ENCODE peak calls at places on chromosomes 2 and 18, in six cellular contexts. One of them, this sample, is unnamed.

GRCh38 chr2:217916504-217917254 is 86.1 kb downstream of the TNS1 start:
- DNase-seq in WTC11: no peak
- DNase-seq in HEK293T: no peak
- DNase-seq in HepG2: no peak
- DNase-seq in HCT116: no peak
- DNase-seq in GM12878: no peak
- DNase-seq in this sample: no peak

GRCh38 chr2:47033102-47033880 is 117.7 kb upstream of the MCFD2 start:
- DNase-seq in WTC11: no peak
- DNase-seq in HEK293T: no peak
- DNase-seq in HepG2: peak
- DNase-seq in HCT116: no peak
- DNase-seq in GM12878: no peak
- DNase-seq in this sample: no peak

GRCh38 chr2:173741715-173742114 is 223.5 kb downstream of the SP3 start:
- DNase-seq in WTC11: no peak
- DNase-seq in HEK293T: peak
- DNase-seq in HepG2: no peak
- DNase-seq in HCT116: peak
- DNase-seq in GM12878: no peak
- DNase-seq in this sample: no peak

GRCh38 chr18:13481331-13481730 is 245.0 kb downstream of the FAM210A start:
- DNase-seq in WTC11: no peak
- DNase-seq in HEK293T: no peak
- DNase-seq in HepG2: no peak
- DNase-seq in HCT116: no peak
- DNase-seq in GM12878: no peak
- DNase-seq in this sample: no peak

GRCh38 chr2:210502997-210503621 is 26.6 kb upstream of the LANCL1 start:
- DNase-seq in WTC11: peak
- DNase-seq in HEK293T: peak
- DNase-seq in HepG2: peak
- DNase-seq in HCT116: peak
- DNase-seq in GM12878: no peak
- DNase-seq in this sample: peak

GRCh38 chr2:16255120-16255519 is 314.8 kb downstream of the MYCN start:
- DNase-seq in WTC11: no peak
- DNase-seq in HEK293T: no peak
- DNase-seq in HepG2: no peak
- DNase-seq in HCT116: no peak
- DNase-seq in GM12878: no peak
- DNase-seq in this sample: no peak

GRCh38 chr2:10410001-10410671 is 38.0 kb downstream of the ODC1 start:
- DNase-seq in WTC11: no peak
- DNase-seq in HEK293T: no peak
- DNase-seq in HepG2: no peak
- DNase-seq in HCT116: no peak
- DNase-seq in GM12878: peak
- DNase-seq in this sample: no peak

GRCh38 chr2:96859338-96859649 is 1.5 kb upstream of the ANKRD39 start:
- DNase-seq in WTC11: no peak
- DNase-seq in HEK293T: no peak
- DNase-seq in HepG2: no peak
- DNase-seq in HCT116: no peak
- DNase-seq in GM12878: no peak
- DNase-seq in this sample: no peak

GRCh38 chr18:63775166-63775730 is at the start of gene SERPINB7:
- DNase-seq in WTC11: no peak
- DNase-seq in HEK293T: no peak
- DNase-seq in HepG2: no peak
- DNase-seq in HCT116: peak
- DNase-seq in GM12878: no peak
- DNase-seq in this sample: no peak

GRCh38 chr2:190655113-190655512 is 6.2 kb downstream of the NAB1 start:
- DNase-seq in WTC11: no peak
- DNase-seq in HEK293T: no peak
- DNase-seq in HepG2: no peak
- DNase-seq in HCT116: no peak
- DNase-seq in GM12878: no peak
- DNase-seq in this sample: no peak

GRCh38 chr2:25606892-25607291 is 66.5 kb downstream of the DTNB start:
- DNase-seq in WTC11: no peak
- DNase-seq in HEK293T: peak
- DNase-seq in HepG2: peak
- DNase-seq in HCT116: no peak
- DNase-seq in GM12878: no peak
- DNase-seq in this sample: no peak
- TF ChIP-seq SP1 in WTC11: no peak
- TF ChIP-seq SP1 in HEK293T: no peak
- TF ChIP-seq SP1 in HepG2: no peak
- TF ChIP-seq SP1 in HCT116: no peak
- TF ChIP-seq SP1 in GM12878: no peak
- TF ChIP-seq SP1 in this sample: no peak

GRCh38 chr2:23404426-23404825 is 19.4 kb downstream of the KLHL29 start:
- DNase-seq in WTC11: no peak
- DNase-seq in HEK293T: peak
- DNase-seq in HepG2: peak
- DNase-seq in HCT116: no peak
- DNase-seq in GM12878: peak
- DNase-seq in this sample: no peak
- TF ChIP-seq SP1 in WTC11: no peak
- TF ChIP-seq SP1 in HEK293T: no peak
- TF ChIP-seq SP1 in HepG2: no peak
- TF ChIP-seq SP1 in HCT116: no peak
- TF ChIP-seq SP1 in GM12878: no peak
- TF ChIP-seq SP1 in this sample: no peak

GRCh38 chr18:70310560-70311320 is 21.9 kb downstream of the SOCS6 start:
- DNase-seq in WTC11: no peak
- DNase-seq in HEK293T: no peak
- DNase-seq in HepG2: no peak
- DNase-seq in HCT116: no peak
- DNase-seq in GM12878: no peak
- DNase-seq in this sample: no peak
- TF ChIP-seq SP1 in WTC11: no peak
- TF ChIP-seq SP1 in HEK293T: no peak
- TF ChIP-seq SP1 in HepG2: no peak
- TF ChIP-seq SP1 in HCT116: no peak
- TF ChIP-seq SP1 in GM12878: no peak
- TF ChIP-seq SP1 in this sample: no peak

DNA sequence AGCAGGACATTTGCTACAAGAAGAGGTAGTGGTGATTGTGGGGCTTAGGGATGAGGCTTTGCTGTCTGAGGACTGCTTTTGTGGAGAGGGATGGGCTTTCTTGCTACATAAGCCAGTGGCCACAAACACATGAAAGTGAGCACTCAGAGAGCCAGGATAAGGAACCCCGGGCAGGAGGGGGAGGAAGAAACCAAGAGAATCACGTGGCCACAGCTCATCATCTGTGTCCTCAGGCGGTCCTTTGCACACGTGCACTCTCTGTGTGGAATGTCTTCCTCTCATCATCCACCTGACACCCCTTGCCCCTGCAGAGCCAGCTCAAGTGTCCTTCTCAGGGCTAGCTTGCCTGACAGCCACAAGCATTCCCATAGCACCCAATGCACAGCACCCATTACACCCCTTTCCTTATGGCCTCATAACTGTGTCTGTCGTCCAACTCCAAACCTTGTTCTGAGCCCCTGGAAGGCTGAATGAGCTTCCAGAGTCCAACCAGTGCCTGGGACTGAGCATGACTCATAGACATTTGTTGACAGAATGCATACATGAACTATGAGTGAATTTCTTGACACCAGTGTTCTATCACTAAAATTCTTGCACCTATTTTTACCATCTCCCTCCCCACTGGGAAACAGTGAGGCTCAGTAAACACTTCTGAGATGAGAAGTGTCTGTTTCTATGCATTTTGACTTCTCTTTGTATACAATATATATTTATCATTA is 398.3 kb downstream of the ALK start:
- DNase-seq in WTC11: no peak
- DNase-seq in HEK293T: no peak
- DNase-seq in HepG2: no peak
- DNase-seq in HCT116: no peak
- DNase-seq in GM12878: no peak
- DNase-seq in this sample: no peak
- TF ChIP-seq SP1 in WTC11: no peak
- TF ChIP-seq SP1 in HEK293T: no peak
- TF ChIP-seq SP1 in HepG2: no peak
- TF ChIP-seq SP1 in HCT116: no peak
- TF ChIP-seq SP1 in GM12878: no peak
- TF ChIP-seq SP1 in this sample: no peak

DNA sequence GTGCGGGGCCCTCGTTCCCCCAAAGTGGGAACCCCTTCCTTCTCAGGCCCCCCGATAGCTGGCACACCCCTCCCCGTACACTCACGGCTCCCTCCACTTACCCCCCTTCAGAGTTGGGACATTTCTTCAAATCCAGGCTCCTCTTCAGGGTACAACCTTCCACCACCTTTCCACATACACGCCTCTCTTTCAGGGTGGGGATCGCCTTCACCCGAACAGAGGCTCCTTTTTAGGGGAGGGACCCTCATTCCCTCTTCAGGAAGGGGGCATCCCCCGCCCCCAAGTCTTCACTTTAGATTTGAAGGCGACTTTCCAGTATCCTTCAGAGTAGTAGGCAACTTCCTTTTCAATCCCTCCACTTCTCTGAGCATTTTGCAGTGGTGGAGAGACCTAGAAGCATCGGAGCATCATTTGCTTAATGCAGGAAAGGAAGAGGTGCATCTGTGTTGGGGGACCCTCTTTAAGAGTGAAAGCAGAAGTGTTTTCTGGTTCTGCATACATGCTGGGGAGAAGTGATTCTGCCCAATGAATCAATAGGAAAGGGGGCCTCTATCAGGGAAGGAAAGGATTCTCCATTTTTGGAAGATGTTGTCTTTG is 814 bp downstream of the EML4 start:
- DNase-seq in WTC11: no peak
- DNase-seq in HEK293T: no peak
- DNase-seq in HepG2: no peak
- DNase-seq in HCT116: no peak
- DNase-seq in GM12878: no peak
- DNase-seq in this sample: no peak
- TF ChIP-seq SP1 in WTC11: no peak
- TF ChIP-seq SP1 in HEK293T: no peak
- TF ChIP-seq SP1 in HepG2: no peak
- TF ChIP-seq SP1 in HCT116: no peak
- TF ChIP-seq SP1 in GM12878: no peak
- TF ChIP-seq SP1 in this sample: no peak

GRCh38 chr2:62774555-62775366 is 69.2 kb downstream of the EHBP1 start:
- DNase-seq in WTC11: no peak
- DNase-seq in HEK293T: peak
- DNase-seq in HepG2: peak
- DNase-seq in HCT116: peak
- DNase-seq in GM12878: peak
- DNase-seq in this sample: no peak
- TF ChIP-seq SP1 in WTC11: no peak
- TF ChIP-seq SP1 in HEK293T: no peak
- TF ChIP-seq SP1 in HepG2: no peak
- TF ChIP-seq SP1 in HCT116: peak
- TF ChIP-seq SP1 in GM12878: no peak
- TF ChIP-seq SP1 in this sample: no peak

DNA sequence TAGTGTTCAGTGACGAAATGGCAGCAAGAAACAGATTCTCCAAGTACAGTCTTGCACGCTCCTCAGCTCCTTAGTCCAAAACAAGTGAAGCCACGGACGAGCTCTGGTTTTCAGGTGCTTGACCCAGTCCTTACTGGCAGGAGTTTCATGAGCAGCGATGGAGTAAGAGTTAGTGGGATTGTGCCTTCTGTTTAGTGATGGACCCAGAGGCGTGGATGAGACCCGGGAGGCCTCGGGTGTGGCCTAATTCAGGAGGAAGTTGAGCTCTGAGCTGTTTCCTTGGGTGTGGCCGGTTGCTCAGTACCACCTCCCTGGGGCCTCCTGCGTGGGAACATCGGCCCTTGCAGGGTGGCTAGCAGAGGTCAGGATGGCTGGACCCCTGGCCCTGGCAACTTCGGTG is 52.0 kb downstream of the KIF5C start:
- DNase-seq in WTC11: no peak
- DNase-seq in HEK293T: peak
- DNase-seq in HepG2: no peak
- DNase-seq in HCT116: peak
- DNase-seq in GM12878: no peak
- DNase-seq in this sample: no peak
- TF ChIP-seq SP1 in WTC11: no peak
- TF ChIP-seq SP1 in HEK293T: no peak
- TF ChIP-seq SP1 in HepG2: no peak
- TF ChIP-seq SP1 in HCT116: no peak
- TF ChIP-seq SP1 in GM12878: no peak
- TF ChIP-seq SP1 in this sample: no peak

GRCh38 chr2:120589782-120590608 is 145.7 kb upstream of the GLI2 start:
- DNase-seq in WTC11: no peak
- DNase-seq in HEK293T: no peak
- DNase-seq in HepG2: peak
- DNase-seq in HCT116: no peak
- DNase-seq in GM12878: no peak
- DNase-seq in this sample: no peak
- TF ChIP-seq SP1 in WTC11: no peak
- TF ChIP-seq SP1 in HEK293T: no peak
- TF ChIP-seq SP1 in HepG2: no peak
- TF ChIP-seq SP1 in HCT116: no peak
- TF ChIP-seq SP1 in GM12878: no peak
- TF ChIP-seq SP1 in this sample: no peak

GRCh38 chr2:216057688-216058193 is 23.9 kb downstream of the PECR start:
- DNase-seq in WTC11: no peak
- DNase-seq in HEK293T: no peak
- DNase-seq in HepG2: no peak
- DNase-seq in HCT116: peak
- DNase-seq in GM12878: peak
- DNase-seq in this sample: no peak
- TF ChIP-seq SP1 in WTC11: no peak
- TF ChIP-seq SP1 in HEK293T: no peak
- TF ChIP-seq SP1 in HepG2: no peak
- TF ChIP-seq SP1 in HCT116: peak
- TF ChIP-seq SP1 in GM12878: no peak
- TF ChIP-seq SP1 in this sample: no peak